ENCODE peak calls at places on chromosomes 5 and 9, in four cellular contexts. One of them, this sample, is unnamed.

GRCh38 chr5:120446896-120447295 is 17.2 kb upstream of the PRR16 start:
- DNase-seq in SK-N-SH: no peak
- DNase-seq in breast epithelium: no peak
- DNase-seq in endothelial cell of umbilical vein: peak
- DNase-seq in this sample: no peak

GRCh38 chr5:128328479-128328878 is 209.6 kb downstream of the FBN2 start:
- DNase-seq in endothelial cell of umbilical vein: no peak
- DNase-seq in SK-N-SH: no peak
- DNase-seq in breast epithelium: no peak
- DNase-seq in this sample: no peak

GRCh38 chr9:137456061-137456863 is 2.9 kb downstream of the NSMF start:
- DNase-seq in SK-N-SH: no peak
- DNase-seq in breast epithelium: no peak
- DNase-seq in endothelial cell of umbilical vein: no peak
- DNase-seq in this sample: no peak

GRCh38 chr9:130150779-130151381 is 21.3 kb upstream of the NCS1 start:
- DNase-seq in SK-N-SH: no peak
- DNase-seq in breast epithelium: no peak
- DNase-seq in endothelial cell of umbilical vein: no peak
- DNase-seq in this sample: no peak

GRCh38 chr9:132639322-132639721 is 30.5 kb downstream of the DDX31 start:
- DNase-seq in endothelial cell of umbilical vein: no peak
- DNase-seq in breast epithelium: peak
- DNase-seq in SK-N-SH: no peak
- DNase-seq in this sample: no peak

GRCh38 chr5:42951847-42952411 is 88.2 kb downstream of the ANXA2R start:
- DNase-seq in SK-N-SH: peak
- DNase-seq in breast epithelium: no peak
- DNase-seq in endothelial cell of umbilical vein: peak
- DNase-seq in this sample: no peak

GRCh38 chr9:4864698-4865097 is 72.0 kb downstream of the RCL1 start:
- DNase-seq in SK-N-SH: no peak
- DNase-seq in breast epithelium: no peak
- DNase-seq in endothelial cell of umbilical vein: no peak
- DNase-seq in this sample: no peak

GRCh38 chr5:169367861-169368260 is 66.9 kb upstream of the SLIT3 start:
- DNase-seq in SK-N-SH: no peak
- DNase-seq in breast epithelium: no peak
- DNase-seq in endothelial cell of umbilical vein: peak
- DNase-seq in this sample: no peak

GRCh38 chr5:6448622-6449464 is at the start of gene UBE2QL1:
- DNase-seq in breast epithelium: no peak
- DNase-seq in endothelial cell of umbilical vein: peak
- DNase-seq in SK-N-SH: peak
- DNase-seq in this sample: no peak

GRCh38 chr5:71482132-71482531 is 26.7 kb downstream of the BDP1 start:
- DNase-seq in SK-N-SH: no peak
- DNase-seq in breast epithelium: no peak
- DNase-seq in endothelial cell of umbilical vein: peak
- DNase-seq in this sample: no peak

GRCh38 chr9:128175102-128175563 is 15.1 kb downstream of the BBLN start:
- DNase-seq in endothelial cell of umbilical vein: no peak
- DNase-seq in breast epithelium: no peak
- DNase-seq in SK-N-SH: no peak
- DNase-seq in this sample: no peak

GRCh38 chr5:132251220-132251725 is 6.2 kb upstream of the PDLIM4 start:
- DNase-seq in endothelial cell of umbilical vein: no peak
- DNase-seq in breast epithelium: peak
- DNase-seq in SK-N-SH: no peak
- DNase-seq in this sample: no peak

GRCh38 chr9:17528859-17529258 is 50.0 kb upstream of the SH3GL2 start:
- DNase-seq in SK-N-SH: no peak
- DNase-seq in breast epithelium: no peak
- DNase-seq in endothelial cell of umbilical vein: no peak
- DNase-seq in this sample: no peak

GRCh38 chr9:84699897-84700395 is 30.4 kb downstream of the NTRK2 start:
- DNase-seq in endothelial cell of umbilical vein: no peak
- DNase-seq in SK-N-SH: no peak
- DNase-seq in breast epithelium: no peak
- DNase-seq in this sample: no peak

GRCh38 chr9:110538169-110538568 is 41.4 kb downstream of the SVEP1 start:
- DNase-seq in breast epithelium: no peak
- DNase-seq in SK-N-SH: no peak
- DNase-seq in endothelial cell of umbilical vein: no peak
- DNase-seq in this sample: no peak

GRCh38 chr5:126871441-126871840 is 94.5 kb downstream of the LMNB1 start:
- DNase-seq in breast epithelium: no peak
- DNase-seq in endothelial cell of umbilical vein: no peak
- DNase-seq in SK-N-SH: no peak
- DNase-seq in this sample: no peak

GRCh38 chr5:38835887-38836286 is 9.9 kb upstream of the OSMR start:
- DNase-seq in breast epithelium: no peak
- DNase-seq in SK-N-SH: no peak
- DNase-seq in endothelial cell of umbilical vein: peak
- DNase-seq in this sample: no peak

GRCh38 chr5:68292316-68292715 is 76.8 kb downstream of the PIK3R1 start:
- DNase-seq in SK-N-SH: no peak
- DNase-seq in endothelial cell of umbilical vein: no peak
- DNase-seq in breast epithelium: no peak
- DNase-seq in this sample: no peak

GRCh38 chr5:57128325-57128724 is 45.5 kb upstream of the GPBP1 start:
- DNase-seq in breast epithelium: no peak
- DNase-seq in endothelial cell of umbilical vein: no peak
- DNase-seq in SK-N-SH: no peak
- DNase-seq in this sample: no peak

GRCh38 chr5:139605887-139606286 is 42.3 kb upstream of the CXXC5 start:
- DNase-seq in breast epithelium: no peak
- DNase-seq in endothelial cell of umbilical vein: no peak
- DNase-seq in SK-N-SH: no peak
- DNase-seq in this sample: no peak

GRCh38 chr5:128487041-128487440 is 51.0 kb downstream of the FBN2 start:
- DNase-seq in SK-N-SH: no peak
- DNase-seq in breast epithelium: no peak
- DNase-seq in endothelial cell of umbilical vein: no peak
- DNase-seq in this sample: no peak

GRCh38 chr9:134909511-134910105 is 8.1 kb downstream of the FCN1 start:
- DNase-seq in SK-N-SH: no peak
- DNase-seq in breast epithelium: no peak
- DNase-seq in endothelial cell of umbilical vein: no peak
- DNase-seq in this sample: no peak

GRCh38 chr5:14036947-14037346 is 92.5 kb upstream of the DNAH5 start:
- DNase-seq in breast epithelium: no peak
- DNase-seq in endothelial cell of umbilical vein: peak
- DNase-seq in SK-N-SH: no peak
- DNase-seq in this sample: peak

GRCh38 chr5:14034991-14035390 is 90.5 kb upstream of the DNAH5 start:
- DNase-seq in breast epithelium: no peak
- DNase-seq in endothelial cell of umbilical vein: no peak
- DNase-seq in SK-N-SH: no peak
- DNase-seq in this sample: no peak

GRCh38 chr5:14036514-14036913 is 92.0 kb upstream of the DNAH5 start:
- DNase-seq in breast epithelium: no peak
- DNase-seq in endothelial cell of umbilical vein: no peak
- DNase-seq in SK-N-SH: no peak
- DNase-seq in this sample: no peak

GRCh38 chr5:14038341-14038959 is 94.0 kb upstream of the DNAH5 start:
- DNase-seq in breast epithelium: no peak
- DNase-seq in SK-N-SH: no peak
- DNase-seq in endothelial cell of umbilical vein: peak
- DNase-seq in this sample: peak

DNA sequence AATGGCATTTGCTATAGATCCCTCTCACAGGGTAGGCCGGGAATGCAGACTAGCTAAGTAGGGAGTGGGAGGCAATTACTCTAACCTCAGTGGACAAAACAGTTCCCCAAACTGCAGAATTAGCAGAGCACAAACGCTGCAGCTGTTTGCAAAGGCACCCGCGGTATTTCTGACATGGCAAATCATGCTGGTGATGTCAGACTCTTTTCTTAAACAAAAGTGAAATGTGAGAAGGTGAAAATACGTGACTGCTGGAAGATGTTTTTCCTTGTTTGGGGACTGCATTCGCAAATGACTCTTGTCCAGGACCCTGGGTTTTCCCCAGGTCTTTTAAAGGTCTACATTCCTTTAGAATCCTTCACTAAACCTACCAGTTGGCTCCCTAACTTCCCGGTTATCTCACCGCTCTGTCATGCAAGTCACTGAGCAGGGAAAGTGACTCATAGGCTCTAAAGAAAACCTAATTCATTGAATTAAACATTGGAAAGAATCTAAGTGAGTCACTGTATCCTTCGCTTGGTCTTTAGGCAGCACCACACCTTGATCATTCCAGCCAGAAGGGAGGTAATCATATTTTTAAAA is 91.5 kb upstream of the DNAH5 start:
- DNase-seq in endothelial cell of umbilical vein: peak
- DNase-seq in SK-N-SH: no peak
- DNase-seq in breast epithelium: peak
- DNase-seq in this sample: peak
- TF ChIP-seq POLR2AphosphoS5 in endothelial cell of umbilical vein: peak
- TF ChIP-seq POLR2AphosphoS5 in SK-N-SH: peak
- TF ChIP-seq POLR2AphosphoS5 in breast epithelium: no peak
- TF ChIP-seq POLR2AphosphoS5 in this sample: peak

GRCh38 chr5:111278824-111279504 is 54.8 kb downstream of the CAMK4 start:
- DNase-seq in SK-N-SH: peak
- DNase-seq in endothelial cell of umbilical vein: peak
- DNase-seq in breast epithelium: peak
- DNase-seq in this sample: peak
- TF ChIP-seq CTCF in SK-N-SH: peak
- TF ChIP-seq CTCF in endothelial cell of umbilical vein: peak
- TF ChIP-seq CTCF in breast epithelium: no peak
- TF ChIP-seq CTCF in this sample: peak

GRCh38 chr5:61330879-61331406 is 1.1 kb upstream of the ZSWIM6 start:
- DNase-seq in breast epithelium: peak
- DNase-seq in SK-N-SH: peak
- DNase-seq in endothelial cell of umbilical vein: peak
- DNase-seq in this sample: no peak

GRCh38 chr5:61333351-61334223 is 1.5 kb downstream of the ZSWIM6 start:
- DNase-seq in breast epithelium: no peak
- DNase-seq in endothelial cell of umbilical vein: peak
- DNase-seq in SK-N-SH: peak
- DNase-seq in this sample: no peak

GRCh38 chr5:61332891-61333350 is 863 bp downstream of the ZSWIM6 start:
- DNase-seq in breast epithelium: no peak
- DNase-seq in SK-N-SH: peak
- DNase-seq in endothelial cell of umbilical vein: peak
- DNase-seq in this sample: no peak

GRCh38 chr5:61331407-61332368 is at the start of gene ZSWIM6:
- DNase-seq in endothelial cell of umbilical vein: peak
- DNase-seq in breast epithelium: peak
- DNase-seq in SK-N-SH: peak
- DNase-seq in this sample: peak

GRCh38 chr5:61332369-61332745 is 299 bp downstream of the ZSWIM6 start:
- DNase-seq in breast epithelium: no peak
- DNase-seq in endothelial cell of umbilical vein: no peak
- DNase-seq in SK-N-SH: peak
- DNase-seq in this sample: no peak
- H3K27ac ChIP-seq in breast epithelium: peak
- H3K27ac ChIP-seq in endothelial cell of umbilical vein: peak
- H3K27ac ChIP-seq in SK-N-SH: no peak
- H3K27ac ChIP-seq in this sample: no peak

GRCh38 chr5:40689442-40689841 is 9.7 kb downstream of the PTGER4 start:
- DNase-seq in breast epithelium: no peak
- DNase-seq in endothelial cell of umbilical vein: peak
- DNase-seq in SK-N-SH: no peak
- DNase-seq in this sample: peak
- TF ChIP-seq POLR2AphosphoS5 in breast epithelium: no peak
- TF ChIP-seq POLR2AphosphoS5 in endothelial cell of umbilical vein: peak
- TF ChIP-seq POLR2AphosphoS5 in SK-N-SH: peak
- TF ChIP-seq POLR2AphosphoS5 in this sample: peak